ENCODE peak calls at places on chromosomes 2 and 18, in four cellular contexts. Z is Peyer's patch, N is GM23338, W is PC-9. Q is an unnamed sample.

GRCh38 chr2:197369946-197370325 is 59.4 kb upstream of the ANKRD44 start:
- DNase-seq in W (no peak), Z (no peak), N (no peak), Q (no peak)

GRCh38 chr2:75328156-75328555 is 128.8 kb upstream of the TACR1 start:
- DNase-seq in W (no peak), Z (no peak), N (no peak), Q (no peak)

GRCh38 chr2:19800796-19801195 is 101.0 kb downstream of the TTC32 start:
- DNase-seq in N (no peak), W (no peak), Z (no peak), Q (no peak)

GRCh38 chr18:3595282-3596273 is 145.6 kb downstream of the TGIF1 start:
- DNase-seq in W (peak; percentile 99), N (no peak), Z (no peak), Q (peak; percentile 88)

GRCh38 chr18:9753863-9754262 is 45.8 kb downstream of the RAB31 start:
- DNase-seq in W (peak; percentile 37), N (no peak), Z (no peak), Q (no peak)

GRCh38 chr2:99863236-99863913 is 279.0 kb downstream of the AFF3 start:
- DNase-seq in Z (no peak), N (no peak), W (no peak), Q (no peak)

GRCh38 chr18:4789506-4789905 is 334.4 kb upstream of the DLGAP1 start:
- DNase-seq in N (no peak), Z (no peak), W (no peak), Q (no peak)

GRCh38 chr18:46630160-46630559 is 26.9 kb downstream of the LOXHD1 start:
- DNase-seq in N (no peak), W (no peak), Z (no peak), Q (no peak)

GRCh38 chr2:217399288-217399687 is 539.4 kb upstream of the TNP1 start:
- DNase-seq in N (no peak), Z (no peak), W (no peak), Q (peak; percentile 20)

GRCh38 chr2:60213865-60214657 is 339.4 kb downstream of the BCL11A start:
- DNase-seq in W (no peak), Z (peak; percentile 58), N (no peak), Q (no peak)

GRCh38 chr2:66982766-66983165 is 414.4 kb upstream of the ETAA1 start:
- DNase-seq in W (no peak), Z (no peak), N (no peak), Q (no peak)

GRCh38 chr2:167292430-167293171 is 404.3 kb downstream of the XIRP2 start:
- DNase-seq in Z (peak; percentile 85), N (peak; percentile 97), W (peak; percentile 56), Q (peak; percentile 58)

GRCh38 chr2:144835634-144836351 is 315.9 kb upstream of the ZEB2 start:
- DNase-seq in N (no peak), W (no peak), Z (no peak), Q (no peak)

GRCh38 chr2:62050456-62051045 is 145.1 kb downstream of the COMMD1 start:
- DNase-seq in N (peak; percentile 34), W (no peak), Z (no peak), Q (no peak)

GRCh38 chr2:27954771-27955384 is 64.3 kb downstream of the BABAM2 start:
- DNase-seq in Z (no peak), W (peak; percentile 96), N (no peak), Q (peak; percentile 84)

GRCh38 chr2:7620255-7620654 is 703.0 kb downstream of the RNF144A start:
- DNase-seq in Z (no peak), N (no peak), W (no peak), Q (no peak)

GRCh38 chr2:182496596-182496995 is 69.8 kb upstream of the PDE1A start:
- DNase-seq in W (no peak), Z (no peak), N (peak; percentile 58), Q (no peak)

GRCh38 chr18:7617738-7618422 is 50.8 kb downstream of the PTPRM start:
- DNase-seq in Z (no peak), N (peak; percentile 59), W (no peak), Q (peak; percentile 93)

DNA sequence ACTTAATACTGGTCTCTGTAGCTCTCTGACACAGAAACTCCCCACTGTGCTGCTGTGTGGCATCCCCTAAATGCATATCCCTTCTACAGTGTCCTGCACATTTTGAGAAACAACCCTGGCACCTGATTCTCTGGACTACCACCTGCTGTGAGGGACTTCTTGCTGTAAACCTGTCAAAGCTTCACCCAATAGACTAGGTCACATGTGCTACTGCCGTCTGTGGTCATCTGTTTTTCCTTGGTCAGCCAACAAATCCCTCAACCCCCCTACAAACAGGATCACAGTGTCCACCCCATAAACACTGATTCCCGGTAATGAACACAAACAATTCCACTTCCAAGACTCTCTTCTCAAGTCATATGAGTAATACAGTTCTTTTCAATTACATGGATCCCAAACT is 1157.3 kb downstream of the RPIA start:
- DNase-seq in W (no peak), Z (no peak), N (no peak), Q (no peak)
- H3K27me3 ChIP-seq in W (peaks cover 6% of the 10 kb centered on the region), Z (peaks cover 7% of the 10 kb centered on the region), N (no peaks in the 10 kb centered on the region), Q (no peaks in the 10 kb centered on the region)

GRCh38 chr2:64092502-64092901 is 51.7 kb downstream of the PELI1 start:
- DNase-seq in Z (no peak), N (no peak), W (no peak), Q (no peak)

GRCh38 chr2:64094663-64095382 is 49.4 kb downstream of the PELI1 start:
- DNase-seq in Z (no peak), N (no peak), W (peak; percentile 17), Q (no peak)

GRCh38 chr2:64090264-64090663 is 54.0 kb downstream of the PELI1 start:
- DNase-seq in Z (no peak), N (peak; percentile 30), W (no peak), Q (no peak)

GRCh38 chr2:64093341-64093740 is 50.9 kb downstream of the PELI1 start:
- DNase-seq in W (no peak), N (no peak), Z (no peak), Q (no peak)
- H3K36me3 ChIP-seq in W (peaks cover 9% of the 10 kb centered on the region), N (peaks cover 44% of the 10 kb centered on the region), Z (peaks cover 66% of the 10 kb centered on the region), Q (peaks cover 6% of the 10 kb centered on the region)

DNA sequence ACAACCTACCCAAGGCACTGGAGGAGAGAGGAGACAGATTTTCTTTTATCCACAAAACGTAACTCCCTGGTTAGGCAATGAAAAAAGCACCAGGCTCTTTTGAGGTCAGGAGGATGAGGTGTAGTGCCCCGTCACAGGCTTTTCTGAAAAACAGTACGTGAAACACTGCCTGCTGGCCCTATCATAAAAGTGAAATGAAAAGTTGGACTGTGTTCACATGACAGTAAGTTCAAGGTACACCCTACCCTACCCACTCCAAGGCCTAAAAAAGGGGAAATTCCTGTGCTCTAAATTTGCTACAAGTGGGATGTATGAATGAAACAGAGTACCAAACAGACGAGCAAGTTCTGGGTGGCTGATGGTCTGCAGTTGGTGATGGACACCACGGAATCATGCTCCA is 17.7 kb downstream of the LGALSL start:
- DNase-seq in Z (no peak), W (no peak), N (no peak), Q (no peak)
- TF ChIP-seq CTCF in Z (no peak), W (no peak), N (no peak), Q (no peak)

DNA sequence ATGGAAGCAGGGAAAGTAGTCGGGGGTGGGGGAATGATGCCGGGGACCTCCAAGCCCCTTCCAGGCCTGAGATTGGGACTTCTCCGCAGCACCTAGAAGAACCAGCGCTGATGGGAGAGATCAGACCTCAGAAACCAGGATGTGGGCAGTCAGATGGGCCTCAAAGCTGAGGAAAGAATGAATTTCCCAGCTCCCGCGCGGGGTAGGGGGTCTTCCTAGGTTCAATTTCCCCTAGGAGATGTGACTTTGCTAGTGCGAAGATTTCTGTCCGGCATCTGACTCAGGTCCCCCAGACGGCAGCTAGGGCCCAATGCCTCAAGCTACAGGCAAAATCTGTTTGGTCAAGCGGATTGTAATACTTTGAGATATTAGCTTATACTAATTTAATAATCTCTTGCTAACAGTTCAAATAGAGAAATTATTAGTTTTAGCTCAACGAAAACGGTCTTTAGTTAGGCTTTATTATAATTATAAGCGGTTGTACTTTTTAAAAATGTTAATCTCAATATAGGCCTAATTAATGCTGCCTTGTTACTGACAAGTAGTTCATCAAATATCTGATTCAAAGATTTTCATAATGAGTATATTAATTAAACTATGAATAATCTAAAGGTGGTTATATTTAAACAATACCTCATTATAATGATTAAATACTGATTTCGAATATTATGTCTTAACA is 5.8 kb downstream of the DLX1 start:
- DNase-seq in N (peak; percentile 47), Z (no peak), W (no peak), Q (no peak)
- H3K27me3 ChIP-seq in N (peaks cover 100% of the 10 kb centered on the region), Z (peaks cover 98% of the 10 kb centered on the region), W (no peaks in the 10 kb centered on the region), Q (peaks cover 51% of the 10 kb centered on the region)